ENCODE peak calls at places on chromosomes 12 and 14, in seven cellular contexts. One of them, this sample, is unnamed.

GRCh38 chr12:122072031-122072970 is 6.3 kb upstream of the MLXIP start:
- DNase-seq in thoracic aorta: peak; percentile 72
- DNase-seq in RWPE1: peak; percentile 57
- DNase-seq in pancreas: no peak
- DNase-seq in neural progenitor cell: peak; percentile 26
- DNase-seq in heart right ventricle: no peak
- DNase-seq in GM23338: no peak
- DNase-seq in this sample: no peak

GRCh38 chr14:28406181-28406580 is 360.4 kb upstream of the FOXG1 start:
- DNase-seq in pancreas: no peak
- DNase-seq in RWPE1: no peak
- DNase-seq in GM23338: no peak
- DNase-seq in thoracic aorta: no peak
- DNase-seq in neural progenitor cell: no peak
- DNase-seq in heart right ventricle: no peak
- DNase-seq in this sample: no peak

GRCh38 chr14:63564318-63564717 is 21.1 kb upstream of the PPP2R5E start:
- DNase-seq in GM23338: no peak
- DNase-seq in pancreas: no peak
- DNase-seq in thoracic aorta: no peak
- DNase-seq in heart right ventricle: no peak
- DNase-seq in neural progenitor cell: no peak
- DNase-seq in RWPE1: no peak
- DNase-seq in this sample: no peak

GRCh38 chr12:2244013-2244861 is 191.4 kb downstream of the CACNA1C start:
- DNase-seq in pancreas: no peak
- DNase-seq in heart right ventricle: no peak
- DNase-seq in RWPE1: peak; percentile 25
- DNase-seq in neural progenitor cell: peak; percentile 76
- DNase-seq in thoracic aorta: no peak
- DNase-seq in GM23338: peak; percentile 77
- DNase-seq in this sample: no peak

GRCh38 chr12:96141216-96141944 is 52.8 kb upstream of the ELK3 start:
- DNase-seq in pancreas: no peak
- DNase-seq in GM23338: no peak
- DNase-seq in heart right ventricle: no peak
- DNase-seq in RWPE1: no peak
- DNase-seq in neural progenitor cell: no peak
- DNase-seq in thoracic aorta: no peak
- DNase-seq in this sample: no peak

GRCh38 chr12:6264402-6265037 is 46.0 kb upstream of the PLEKHG6 start:
- DNase-seq in thoracic aorta: no peak
- DNase-seq in RWPE1: no peak
- DNase-seq in pancreas: no peak
- DNase-seq in neural progenitor cell: no peak
- DNase-seq in heart right ventricle: no peak
- DNase-seq in GM23338: no peak
- DNase-seq in this sample: no peak

GRCh38 chr12:46342562-46343033 is 30.0 kb downstream of the SLC38A2 start:
- DNase-seq in pancreas: peak; percentile 39
- DNase-seq in neural progenitor cell: peak; percentile 59
- DNase-seq in RWPE1: no peak
- DNase-seq in GM23338: peak; percentile 76
- DNase-seq in thoracic aorta: no peak
- DNase-seq in heart right ventricle: no peak
- DNase-seq in this sample: peak; percentile 16

GRCh38 chr12:64083285-64084210 is 138.5 kb downstream of the KICS2 start:
- DNase-seq in pancreas: peak; percentile 88
- DNase-seq in thoracic aorta: no peak
- DNase-seq in RWPE1: no peak
- DNase-seq in GM23338: no peak
- DNase-seq in heart right ventricle: peak; percentile 28
- DNase-seq in neural progenitor cell: no peak
- DNase-seq in this sample: no peak

GRCh38 chr12:2844786-2845185 is 10.0 kb upstream of the NRIP2 start:
- DNase-seq in RWPE1: no peak
- DNase-seq in GM23338: no peak
- DNase-seq in neural progenitor cell: peak; percentile 35
- DNase-seq in heart right ventricle: no peak
- DNase-seq in thoracic aorta: no peak
- DNase-seq in pancreas: no peak
- DNase-seq in this sample: no peak

GRCh38 chr14:76894308-76894707 is 68.1 kb downstream of the LRRC74A start:
- DNase-seq in GM23338: peak; percentile 35
- DNase-seq in pancreas: no peak
- DNase-seq in thoracic aorta: no peak
- DNase-seq in heart right ventricle: no peak
- DNase-seq in neural progenitor cell: no peak
- DNase-seq in RWPE1: no peak
- DNase-seq in this sample: no peak

GRCh38 chr12:90027889-90028570 is 319.4 kb upstream of the ATP2B1 start:
- DNase-seq in RWPE1: no peak
- DNase-seq in thoracic aorta: no peak
- DNase-seq in heart right ventricle: no peak
- DNase-seq in GM23338: no peak
- DNase-seq in pancreas: no peak
- DNase-seq in neural progenitor cell: no peak
- DNase-seq in this sample: no peak

GRCh38 chr12:42473561-42473960 is 116.0 kb downstream of the PRICKLE1 start:
- DNase-seq in neural progenitor cell: no peak
- DNase-seq in GM23338: no peak
- DNase-seq in heart right ventricle: no peak
- DNase-seq in thoracic aorta: no peak
- DNase-seq in RWPE1: no peak
- DNase-seq in pancreas: no peak
- DNase-seq in this sample: no peak

GRCh38 chr12:59689776-59690175 is 93.9 kb downstream of the SLC16A7 start:
- DNase-seq in thoracic aorta: no peak
- DNase-seq in GM23338: peak; percentile 7
- DNase-seq in heart right ventricle: no peak
- DNase-seq in neural progenitor cell: no peak
- DNase-seq in RWPE1: no peak
- DNase-seq in pancreas: no peak
- DNase-seq in this sample: no peak

GRCh38 chr12:107478881-107479280 is 206.7 kb upstream of the PWP1 start:
- DNase-seq in pancreas: no peak
- DNase-seq in heart right ventricle: no peak
- DNase-seq in thoracic aorta: no peak
- DNase-seq in GM23338: no peak
- DNase-seq in neural progenitor cell: no peak
- DNase-seq in RWPE1: no peak
- DNase-seq in this sample: no peak

GRCh38 chr12:78085562-78086182 is 255.0 kb downstream of the NAV3 start:
- DNase-seq in RWPE1: no peak
- DNase-seq in thoracic aorta: no peak
- DNase-seq in GM23338: no peak
- DNase-seq in neural progenitor cell: no peak
- DNase-seq in pancreas: no peak
- DNase-seq in heart right ventricle: no peak
- DNase-seq in this sample: no peak

GRCh38 chr12:51265024-51265423 is 5.2 kb downstream of the SMAGP start:
- DNase-seq in RWPE1: no peak
- DNase-seq in GM23338: no peak
- DNase-seq in heart right ventricle: no peak
- DNase-seq in thoracic aorta: no peak
- DNase-seq in pancreas: no peak
- DNase-seq in neural progenitor cell: no peak
- DNase-seq in this sample: no peak

GRCh38 chr12:51264297-51264696 is 5.9 kb downstream of the SMAGP start:
- DNase-seq in thoracic aorta: no peak
- DNase-seq in heart right ventricle: no peak
- DNase-seq in neural progenitor cell: no peak
- DNase-seq in GM23338: no peak
- DNase-seq in RWPE1: no peak
- DNase-seq in pancreas: no peak
- DNase-seq in this sample: no peak

GRCh38 chr12:51270067-51270846 is at the start of gene SMAGP:
- DNase-seq in GM23338: peak; percentile 91
- DNase-seq in pancreas: peak; percentile 80
- DNase-seq in neural progenitor cell: peak; percentile 89
- DNase-seq in heart right ventricle: peak; percentile 64
- DNase-seq in RWPE1: peak; percentile 44
- DNase-seq in thoracic aorta: no peak
- DNase-seq in this sample: peak; percentile 17

GRCh38 chr12:51270847-51271518 is 768 bp upstream of the SMAGP start:
- DNase-seq in GM23338: no peak
- DNase-seq in heart right ventricle: no peak
- DNase-seq in RWPE1: peak; percentile 73
- DNase-seq in thoracic aorta: no peak
- DNase-seq in neural progenitor cell: no peak
- DNase-seq in pancreas: no peak
- DNase-seq in this sample: no peak

GRCh38 chr12:51269174-51270066 is 795 bp downstream of the SMAGP start:
- DNase-seq in pancreas: peak; percentile 74
- DNase-seq in heart right ventricle: peak; percentile 38
- DNase-seq in neural progenitor cell: peak; percentile 90
- DNase-seq in RWPE1: peak; percentile 56
- DNase-seq in thoracic aorta: no peak
- DNase-seq in GM23338: peak; percentile 92
- DNase-seq in this sample: no peak
- H3K27ac ChIP-seq in pancreas: peak overlapping the region; percentile 70
- H3K27ac ChIP-seq in heart right ventricle: peak overlapping the region; percentile 86
- H3K27ac ChIP-seq in neural progenitor cell: no peak overlapping the region
- H3K27ac ChIP-seq in RWPE1: peak overlapping the region; percentile 75
- H3K27ac ChIP-seq in thoracic aorta: no peak overlapping the region
- H3K27ac ChIP-seq in GM23338: no peak overlapping the region
- H3K27ac ChIP-seq in this sample: no peak overlapping the region

GRCh38 chr14:50534998-50535397 is 2.6 kb upstream of the MAP4K5 start:
- DNase-seq in RWPE1: no peak
- DNase-seq in neural progenitor cell: no peak
- DNase-seq in heart right ventricle: no peak
- DNase-seq in GM23338: no peak
- DNase-seq in pancreas: no peak
- DNase-seq in thoracic aorta: no peak
- DNase-seq in this sample: no peak

GRCh38 chr14:50531595-50532501 is 521 bp downstream of the MAP4K5 start:
- DNase-seq in heart right ventricle: peak; percentile 54
- DNase-seq in RWPE1: peak; percentile 31
- DNase-seq in GM23338: peak; percentile 77
- DNase-seq in thoracic aorta: peak; percentile 9
- DNase-seq in neural progenitor cell: peak; percentile 79
- DNase-seq in pancreas: peak; percentile 51
- DNase-seq in this sample: peak; percentile 47

GRCh38 chr14:50533314-50533705 is 941 bp upstream of the MAP4K5 start:
- DNase-seq in GM23338: no peak
- DNase-seq in thoracic aorta: no peak
- DNase-seq in RWPE1: no peak
- DNase-seq in pancreas: no peak
- DNase-seq in neural progenitor cell: no peak
- DNase-seq in heart right ventricle: no peak
- DNase-seq in this sample: no peak

GRCh38 chr14:50532502-50533313 is at the start of gene MAP4K5:
- DNase-seq in RWPE1: peak; percentile 88
- DNase-seq in heart right ventricle: peak; percentile 93
- DNase-seq in pancreas: peak; percentile 91
- DNase-seq in GM23338: peak; percentile 91
- DNase-seq in neural progenitor cell: peak; percentile 94
- DNase-seq in thoracic aorta: peak; percentile 62
- DNase-seq in this sample: peak; percentile 86

DNA sequence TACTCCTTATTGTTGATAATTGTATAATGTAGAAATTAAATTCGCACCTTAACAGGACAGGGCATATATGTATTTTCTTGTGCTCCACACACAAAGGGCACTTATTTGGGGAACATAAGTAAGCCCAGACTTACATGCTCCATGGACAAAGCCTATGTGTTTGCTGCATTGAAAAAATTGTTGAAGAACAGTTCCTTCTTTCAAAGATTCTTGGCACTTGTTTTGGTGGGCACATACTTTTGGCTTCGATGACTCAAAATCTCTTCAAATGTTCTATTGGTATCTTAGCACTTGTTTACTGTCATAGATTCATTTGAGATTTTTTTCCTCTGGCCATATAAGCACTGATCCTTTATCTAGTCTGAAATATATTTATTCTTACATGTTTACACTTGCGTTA is 1.4 kb upstream of the MAP4K5 start:
- DNase-seq in pancreas: no peak
- DNase-seq in GM23338: no peak
- DNase-seq in neural progenitor cell: no peak
- DNase-seq in heart right ventricle: no peak
- DNase-seq in RWPE1: no peak
- DNase-seq in thoracic aorta: no peak
- DNase-seq in this sample: no peak
- H3K27ac ChIP-seq in pancreas: no peak overlapping the region
- H3K27ac ChIP-seq in GM23338: no peak overlapping the region
- H3K27ac ChIP-seq in neural progenitor cell: no peak overlapping the region
- H3K27ac ChIP-seq in heart right ventricle: no peak overlapping the region
- H3K27ac ChIP-seq in RWPE1: no peak overlapping the region
- H3K27ac ChIP-seq in thoracic aorta: no peak overlapping the region
- H3K27ac ChIP-seq in this sample: peak overlapping the region; percentile 96

GRCh38 chr12:24561411-24561871 is 387.5 kb downstream of the BCAT1 start:
- DNase-seq in thoracic aorta: no peak
- DNase-seq in RWPE1: no peak
- DNase-seq in heart right ventricle: no peak
- DNase-seq in pancreas: peak; percentile 16
- DNase-seq in GM23338: peak; percentile 76
- DNase-seq in neural progenitor cell: peak; percentile 56
- DNase-seq in this sample: no peak
- H3K27ac ChIP-seq in thoracic aorta: peak overlapping the region; percentile 91
- H3K27ac ChIP-seq in RWPE1: no peak overlapping the region
- H3K27ac ChIP-seq in heart right ventricle: peak overlapping the region; percentile 79
- H3K27ac ChIP-seq in pancreas: no peak overlapping the region
- H3K27ac ChIP-seq in GM23338: no peak overlapping the region
- H3K27ac ChIP-seq in neural progenitor cell: no peak overlapping the region
- H3K27ac ChIP-seq in this sample: peak overlapping the region; percentile 67

GRCh38 chr14:61355892-61356325 is 34.5 kb downstream of the PRKCH start:
- DNase-seq in heart right ventricle: peak; percentile 23
- DNase-seq in pancreas: peak; percentile 37
- DNase-seq in RWPE1: peak; percentile 91
- DNase-seq in neural progenitor cell: no peak
- DNase-seq in thoracic aorta: no peak
- DNase-seq in GM23338: peak; percentile 81
- DNase-seq in this sample: no peak
- H3K27ac ChIP-seq in heart right ventricle: peak overlapping the region; percentile 63
- H3K27ac ChIP-seq in pancreas: no peak overlapping the region
- H3K27ac ChIP-seq in RWPE1: peak overlapping the region; percentile 69
- H3K27ac ChIP-seq in neural progenitor cell: no peak overlapping the region
- H3K27ac ChIP-seq in thoracic aorta: no peak overlapping the region
- H3K27ac ChIP-seq in GM23338: no peak overlapping the region
- H3K27ac ChIP-seq in this sample: no peak overlapping the region

GRCh38 chr12:72273851-72274284 is 1.7 kb downstream of the TRHDE start:
- DNase-seq in pancreas: peak; percentile 77
- DNase-seq in thoracic aorta: no peak
- DNase-seq in neural progenitor cell: no peak
- DNase-seq in heart right ventricle: peak; percentile 12
- DNase-seq in RWPE1: no peak
- DNase-seq in GM23338: peak; percentile 36
- DNase-seq in this sample: no peak
- H3K27ac ChIP-seq in pancreas: peak overlapping the region; percentile 77
- H3K27ac ChIP-seq in thoracic aorta: peak overlapping the region; percentile 76
- H3K27ac ChIP-seq in neural progenitor cell: no peak overlapping the region
- H3K27ac ChIP-seq in heart right ventricle: no peak overlapping the region
- H3K27ac ChIP-seq in RWPE1: no peak overlapping the region
- H3K27ac ChIP-seq in GM23338: no peak overlapping the region
- H3K27ac ChIP-seq in this sample: no peak overlapping the region

GRCh38 chr12:56768424-56768823 is 5.3 kb downstream of the HSD17B6 start:
- DNase-seq in GM23338: no peak
- DNase-seq in neural progenitor cell: no peak
- DNase-seq in thoracic aorta: no peak
- DNase-seq in pancreas: no peak
- DNase-seq in heart right ventricle: no peak
- DNase-seq in RWPE1: no peak
- DNase-seq in this sample: no peak
- H3K27ac ChIP-seq in GM23338: no peak overlapping the region
- H3K27ac ChIP-seq in neural progenitor cell: no peak overlapping the region
- H3K27ac ChIP-seq in thoracic aorta: no peak overlapping the region
- H3K27ac ChIP-seq in pancreas: no peak overlapping the region
- H3K27ac ChIP-seq in heart right ventricle: no peak overlapping the region
- H3K27ac ChIP-seq in RWPE1: no peak overlapping the region
- H3K27ac ChIP-seq in this sample: no peak overlapping the region